ENCODE peak calls at places on chromosomes 16 and 17, in ten cellular contexts. One of them, this sample, is unnamed.

GRCh38 chr16:31216552-31217530 is at the start of gene PYDC1:
- DNase-seq in mesothelial cell of epicardium: no peak
- DNase-seq in caudate nucleus: no peak
- DNase-seq in LHCN-M2: no peak
- DNase-seq in T-helper 17 cell: no peak
- DNase-seq in suprapubic skin: no peak
- DNase-seq in COLO829: no peak
- DNase-seq in mucosa of gallbladder: no peak
- DNase-seq in A172: no peak
- DNase-seq in IMR-90: no peak
- DNase-seq in this sample: no peak

GRCh38 chr16:85254051-85254450 is 141.8 kb upstream of the CIBAR2 start:
- DNase-seq in caudate nucleus: no peak
- DNase-seq in T-helper 17 cell: no peak
- DNase-seq in LHCN-M2: no peak
- DNase-seq in mucosa of gallbladder: no peak
- DNase-seq in suprapubic skin: no peak
- DNase-seq in mesothelial cell of epicardium: no peak
- DNase-seq in IMR-90: no peak
- DNase-seq in A172: no peak
- DNase-seq in COLO829: no peak
- DNase-seq in this sample: no peak

GRCh38 chr17:73998246-73999220 is 204.9 kb upstream of the RPL38 start:
- DNase-seq in LHCN-M2: no peak
- DNase-seq in T-helper 17 cell: peak
- DNase-seq in mucosa of gallbladder: peak
- DNase-seq in caudate nucleus: no peak
- DNase-seq in suprapubic skin: no peak
- DNase-seq in IMR-90: no peak
- DNase-seq in COLO829: peak
- DNase-seq in A172: peak
- DNase-seq in mesothelial cell of epicardium: no peak
- DNase-seq in this sample: peak

GRCh38 chr17:2904135-2904534 is 107.9 kb downstream of the RAP1GAP2 start:
- DNase-seq in caudate nucleus: no peak
- DNase-seq in suprapubic skin: no peak
- DNase-seq in LHCN-M2: no peak
- DNase-seq in mesothelial cell of epicardium: no peak
- DNase-seq in T-helper 17 cell: no peak
- DNase-seq in COLO829: no peak
- DNase-seq in IMR-90: peak
- DNase-seq in A172: no peak
- DNase-seq in mucosa of gallbladder: peak
- DNase-seq in this sample: no peak

GRCh38 chr17:79098282-79098867 is 23.8 kb downstream of the ENGASE start:
- DNase-seq in LHCN-M2: no peak
- DNase-seq in A172: no peak
- DNase-seq in T-helper 17 cell: no peak
- DNase-seq in mucosa of gallbladder: no peak
- DNase-seq in COLO829: no peak
- DNase-seq in caudate nucleus: no peak
- DNase-seq in mesothelial cell of epicardium: no peak
- DNase-seq in IMR-90: no peak
- DNase-seq in suprapubic skin: no peak
- DNase-seq in this sample: no peak

GRCh38 chr17:9146064-9146463 is 124.8 kb downstream of the NTN1 start:
- DNase-seq in caudate nucleus: no peak
- DNase-seq in COLO829: no peak
- DNase-seq in IMR-90: no peak
- DNase-seq in suprapubic skin: no peak
- DNase-seq in LHCN-M2: no peak
- DNase-seq in T-helper 17 cell: no peak
- DNase-seq in mesothelial cell of epicardium: no peak
- DNase-seq in mucosa of gallbladder: no peak
- DNase-seq in A172: no peak
- DNase-seq in this sample: no peak

GRCh38 chr17:37124825-37125181 is 176.0 kb downstream of the AATF start:
- DNase-seq in COLO829: no peak
- DNase-seq in mesothelial cell of epicardium: no peak
- DNase-seq in IMR-90: no peak
- DNase-seq in T-helper 17 cell: no peak
- DNase-seq in mucosa of gallbladder: no peak
- DNase-seq in suprapubic skin: no peak
- DNase-seq in A172: no peak
- DNase-seq in LHCN-M2: no peak
- DNase-seq in caudate nucleus: no peak
- DNase-seq in this sample: no peak

GRCh38 chr16:4324479-4324868 is 8.6 kb downstream of the GLIS2 start:
- DNase-seq in LHCN-M2: no peak
- DNase-seq in COLO829: no peak
- DNase-seq in A172: no peak
- DNase-seq in mucosa of gallbladder: no peak
- DNase-seq in mesothelial cell of epicardium: no peak
- DNase-seq in suprapubic skin: no peak
- DNase-seq in IMR-90: no peak
- DNase-seq in T-helper 17 cell: no peak
- DNase-seq in caudate nucleus: no peak
- DNase-seq in this sample: no peak

GRCh38 chr16:31083556-31083955 is 5.2 kb downstream of the PRSS53 start:
- DNase-seq in mesothelial cell of epicardium: no peak
- DNase-seq in COLO829: no peak
- DNase-seq in mucosa of gallbladder: no peak
- DNase-seq in T-helper 17 cell: no peak
- DNase-seq in LHCN-M2: no peak
- DNase-seq in IMR-90: no peak
- DNase-seq in A172: no peak
- DNase-seq in suprapubic skin: no peak
- DNase-seq in caudate nucleus: no peak
- DNase-seq in this sample: no peak

GRCh38 chr16:52812945-52813556 is 239.6 kb downstream of the CHD9NB start:
- DNase-seq in LHCN-M2: peak
- DNase-seq in T-helper 17 cell: no peak
- DNase-seq in suprapubic skin: no peak
- DNase-seq in IMR-90: peak
- DNase-seq in mucosa of gallbladder: no peak
- DNase-seq in A172: peak
- DNase-seq in caudate nucleus: no peak
- DNase-seq in mesothelial cell of epicardium: no peak
- DNase-seq in COLO829: peak
- DNase-seq in this sample: no peak

GRCh38 chr17:2362881-2363280 is 25.6 kb downstream of the SGSM2 start:
- DNase-seq in suprapubic skin: no peak
- DNase-seq in mucosa of gallbladder: no peak
- DNase-seq in IMR-90: no peak
- DNase-seq in LHCN-M2: no peak
- DNase-seq in mesothelial cell of epicardium: no peak
- DNase-seq in caudate nucleus: no peak
- DNase-seq in T-helper 17 cell: no peak
- DNase-seq in COLO829: no peak
- DNase-seq in A172: no peak
- DNase-seq in this sample: no peak

GRCh38 chr16:50453446-50453845 is 84.7 kb upstream of the BRD7 start:
- DNase-seq in mesothelial cell of epicardium: no peak
- DNase-seq in suprapubic skin: no peak
- DNase-seq in T-helper 17 cell: no peak
- DNase-seq in LHCN-M2: no peak
- DNase-seq in IMR-90: no peak
- DNase-seq in COLO829: no peak
- DNase-seq in A172: no peak
- DNase-seq in caudate nucleus: no peak
- DNase-seq in mucosa of gallbladder: no peak
- DNase-seq in this sample: no peak

GRCh38 chr16:73951541-73951940 is 345.1 kb upstream of the PSMD7 start:
- DNase-seq in caudate nucleus: no peak
- DNase-seq in A172: no peak
- DNase-seq in mucosa of gallbladder: peak
- DNase-seq in T-helper 17 cell: no peak
- DNase-seq in LHCN-M2: no peak
- DNase-seq in mesothelial cell of epicardium: no peak
- DNase-seq in COLO829: no peak
- DNase-seq in suprapubic skin: no peak
- DNase-seq in IMR-90: peak
- DNase-seq in this sample: no peak

This sample was measured in T-cell.